ENCODE peak calls at places on chromosomes 12 and 14, in four cellular contexts. B is Peyer's patch; Q is cardiac muscle cell; C is CD8-positive, alpha-beta T cell. A is an unnamed sample.

GRCh38 chr12:104212516-104212915 is 3.1 kb upstream of the TXNRD1 start:
- DNase-seq in B (no peak), Q (no peak), C (no peak), A (no peak)

GRCh38 chr14:34075095-34075744 is 124.3 kb upstream of the EGLN3 start:
- DNase-seq in B (no peak), Q (no peak), C (no peak), A (no peak)

GRCh38 chr12:106769078-106769477 is 5.4 kb upstream of the RIC8B start:
- DNase-seq in B (no peak), Q (no peak), C (no peak), A (no peak)

GRCh38 chr14:27427796-27428195 is 830.0 kb upstream of the NOVA1 start:
- DNase-seq in B (no peak), Q (no peak), C (no peak), A (no peak)

GRCh38 chr14:49971156-49972141 is 78.6 kb downstream of the ARF6 start:
- DNase-seq in B (peak; percentile 84), Q (no peak), C (peak; percentile 33), A (no peak)

GRCh38 chr12:113222730-113223531 is 1.7 kb downstream of the TPCN1 start:
- DNase-seq in B (peak; percentile 89), Q (no peak), C (no peak), A (peak; percentile 76)

GRCh38 chr12:43758247-43758727 is 303 bp downstream of the PUS7L start:
- DNase-seq in B (peak; percentile 57), Q (no peak), C (no peak), A (peak; percentile 63)

GRCh38 chr14:102926104-102926503 is 3.6 kb downstream of the AMN start:
- DNase-seq in B (no peak), Q (no peak), C (no peak), A (no peak)

GRCh38 chr12:98594050-98594853 is 766 bp downstream of the SLC25A3 start:
- DNase-seq in B (peak; percentile 72), Q (peak; percentile 45), C (peak; percentile 11), A (peak; percentile 28)

GRCh38 chr14:75280831-75281690 is 2.4 kb downstream of the FOS start:
- DNase-seq in B (no peak), Q (no peak), C (no peak), A (no peak)

GRCh38 chr14:69987416-69988144 is 108.4 kb downstream of the SMOC1 start:
- DNase-seq in B (no peak), Q (no peak), C (no peak), A (peak; percentile 90)

GRCh38 chr14:103402700-103403099 is 17.5 kb downstream of the MARK3 start:
- DNase-seq in B (no peak), Q (peak; percentile 47), C (no peak), A (no peak)

GRCh38 chr12:48189331-48190125 is 6.1 kb downstream of the CCDC184 start:
- DNase-seq in B (peak; percentile 93), Q (peak; percentile 68), C (peak; percentile 61), A (peak; percentile 80)

GRCh38 chr14:96154900-96155299 is 49.7 kb upstream of the BDKRB2 start:
- DNase-seq in B (no peak), Q (no peak), C (no peak), A (no peak)

GRCh38 chr14:92986254-92987147 is 63.6 kb downstream of the CHGA start:
- DNase-seq in B (no peak), Q (no peak), C (no peak), A (peak; percentile 80)

GRCh38 chr14:61179776-61180398 is 101.3 kb downstream of the TMEM30B start:
- DNase-seq in B (no peak), Q (no peak), C (no peak), A (no peak)

GRCh38 chr12:117068492-117068891 is 30.7 kb downstream of the TESC start:
- DNase-seq in B (no peak), Q (no peak), C (no peak), A (no peak)

GRCh38 chr14:97381309-97381708 is 584.1 kb downstream of the VRK1 start:
- DNase-seq in B (no peak), Q (no peak), C (no peak), A (no peak)

GRCh38 chr12:71704920-71705319 is 19.0 kb downstream of the TMEM19 start:
- DNase-seq in B (no peak), Q (no peak), C (no peak), A (no peak)

GRCh38 chr14:89912667-89913211 is 41.8 kb downstream of the EFCAB11 start:
- DNase-seq in B (no peak), Q (no peak), C (no peak), A (no peak)

GRCh38 chr12:26855337-26856089 is 22.5 kb upstream of the ITPR2 start:
- DNase-seq in B (no peak), Q (no peak), C (no peak), A (no peak)

GRCh38 chr12:92928431-92928961 is 599 bp downstream of the EEA1 start:
- DNase-seq in B (peak; percentile 70), Q (no peak), C (peak; percentile 17), A (peak; percentile 32)

GRCh38 chr12:92926549-92926948 is 2.5 kb downstream of the EEA1 start:
- DNase-seq in B (no peak), Q (no peak), C (no peak), A (no peak)

GRCh38 chr12:92927436-92928116 is 1.5 kb downstream of the EEA1 start:
- DNase-seq in B (no peak), Q (no peak), C (no peak), A (no peak)

GRCh38 chr12:92928962-92929915 is at the start of gene EEA1:
- DNase-seq in B (peak; percentile 98), Q (peak; percentile 98), C (peak; percentile 92), A (peak; percentile 98)

DNA sequence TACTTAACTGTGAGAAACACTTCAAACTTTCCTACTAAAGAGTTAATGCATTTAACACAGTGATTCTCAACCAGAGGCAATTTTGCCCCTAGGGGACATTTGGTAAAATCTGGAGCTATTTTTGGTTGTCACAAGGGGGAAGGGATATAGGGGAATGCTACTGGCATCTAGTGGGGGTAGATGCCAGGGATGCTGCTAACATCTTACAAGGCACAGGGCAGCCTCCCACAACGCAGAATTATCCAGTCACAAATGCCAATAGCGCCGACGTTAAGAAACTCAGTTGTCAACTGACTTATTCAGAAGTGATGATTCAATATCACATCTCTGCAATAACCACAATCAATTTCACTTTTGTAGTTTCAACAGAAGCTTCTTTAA is 2.0 kb downstream of the EEA1 start:
- DNase-seq in B (no peak), Q (peak; percentile 38), C (no peak), A (no peak)
- TF ChIP-seq CTCF in B (no peak), Q (no peak), C (no peak), A (no peak)

DNA sequence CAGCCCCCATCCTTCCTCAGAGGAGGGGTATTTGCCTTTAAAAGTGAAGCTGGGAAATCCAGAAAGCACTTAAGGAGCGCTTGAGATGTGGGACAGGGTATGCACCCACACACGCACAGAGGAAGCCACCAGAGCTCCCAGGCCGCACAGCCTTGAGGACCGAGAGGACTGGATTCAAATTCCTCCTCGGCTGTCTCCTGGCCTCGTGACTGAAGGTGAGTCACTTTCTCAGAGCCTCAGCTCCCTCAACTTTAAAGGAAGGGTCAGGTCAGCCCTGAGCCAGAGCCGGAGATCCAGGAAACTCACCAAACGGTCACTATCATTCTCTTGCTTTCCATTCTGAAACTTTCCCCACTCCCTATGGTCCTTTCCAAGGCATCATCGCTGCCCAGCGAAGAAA is 37.6 kb downstream of the BCL11B start:
- DNase-seq in B (no peak), Q (no peak), C (no peak), A (no peak)
- H3K4me1 ChIP-seq in B (no peaks in the 10 kb centered on the region), Q (peaks cover 26% of the 10 kb centered on the region), C (peaks cover 99% of the 10 kb centered on the region), A (no peaks in the 10 kb centered on the region)

GRCh38 chr12:9750276-9751203 is 10.2 kb downstream of the CD69 start:
- DNase-seq in B (peak; percentile 75), Q (peak; percentile 79), C (no peak), A (peak; percentile 63)
- H3K4me3 ChIP-seq in B (peak overlapping the region; percentile 28), Q (no peak overlapping the region), C (no peak overlapping the region), A (peak overlapping the region; percentile 9)

GRCh38 chr12:6494968-6495367 is 1.1 kb downstream of the NCAPD2 start:
- DNase-seq in B (no peak), Q (no peak), C (no peak), A (no peak)

GRCh38 chr12:6492838-6493579 is at the start of gene MRPL51:
- DNase-seq in B (peak; percentile 98), Q (peak; percentile 96), C (peak; percentile 97), A (peak; percentile 99)

GRCh38 chr12:6493580-6494350 is at the start of gene NCAPD2:
- DNase-seq in B (peak; percentile 98), Q (peak; percentile 98), C (peak; percentile 88), A (peak; percentile 98)

GRCh38 chr12:6489449-6489848 is 3.6 kb downstream of the MRPL51 start:
- DNase-seq in B (no peak), Q (no peak), C (no peak), A (no peak)

DNA sequence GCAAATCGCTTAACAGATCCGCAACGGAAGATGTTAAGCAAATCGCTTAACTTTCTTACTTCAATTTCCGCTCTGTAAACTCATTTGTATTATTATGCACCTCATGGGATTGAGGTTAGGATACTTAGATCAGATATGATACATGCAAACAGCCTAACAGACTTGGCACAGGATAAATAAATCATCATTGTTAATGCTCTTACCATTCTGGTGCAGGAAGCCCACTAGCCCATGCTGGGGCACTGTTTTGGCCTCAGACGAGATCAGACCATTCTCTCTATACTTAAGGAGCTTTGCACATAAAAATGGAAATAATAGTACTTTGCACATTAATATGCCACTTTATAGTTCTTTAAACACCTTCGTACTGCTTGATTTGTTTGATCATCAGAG is 445 bp downstream of the NCAPD2 start:
- DNase-seq in B (no peak), Q (no peak), C (no peak), A (no peak)
- TF ChIP-seq CTCF in B (no peak), Q (no peak), C (no peak), A (no peak)

DNA sequence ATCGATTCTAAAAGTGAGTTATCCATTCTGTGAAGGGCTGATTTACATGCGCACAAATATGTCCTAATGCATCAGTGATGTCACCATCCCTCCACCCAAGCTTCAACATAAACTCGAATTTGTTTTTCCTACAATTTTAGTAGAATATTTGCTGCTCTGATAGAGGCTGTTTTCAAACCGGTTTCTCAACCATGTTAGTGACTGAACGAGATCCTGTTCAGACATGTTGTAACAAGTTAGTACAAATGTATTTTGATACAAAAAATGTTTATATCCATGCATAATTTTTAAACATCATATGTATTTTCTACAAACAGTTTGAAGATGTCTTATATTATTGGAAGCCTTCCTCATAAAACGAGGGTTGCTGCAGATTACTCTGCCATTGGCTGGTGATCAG is 12.7 kb upstream of the PRB2 start:
- DNase-seq in B (no peak), Q (no peak), C (no peak), A (no peak)
- H3K4me1 ChIP-seq in B (no peaks in the 10 kb centered on the region), Q (no peaks in the 10 kb centered on the region), C (no peaks in the 10 kb centered on the region), A (no peaks in the 10 kb centered on the region)

DNA sequence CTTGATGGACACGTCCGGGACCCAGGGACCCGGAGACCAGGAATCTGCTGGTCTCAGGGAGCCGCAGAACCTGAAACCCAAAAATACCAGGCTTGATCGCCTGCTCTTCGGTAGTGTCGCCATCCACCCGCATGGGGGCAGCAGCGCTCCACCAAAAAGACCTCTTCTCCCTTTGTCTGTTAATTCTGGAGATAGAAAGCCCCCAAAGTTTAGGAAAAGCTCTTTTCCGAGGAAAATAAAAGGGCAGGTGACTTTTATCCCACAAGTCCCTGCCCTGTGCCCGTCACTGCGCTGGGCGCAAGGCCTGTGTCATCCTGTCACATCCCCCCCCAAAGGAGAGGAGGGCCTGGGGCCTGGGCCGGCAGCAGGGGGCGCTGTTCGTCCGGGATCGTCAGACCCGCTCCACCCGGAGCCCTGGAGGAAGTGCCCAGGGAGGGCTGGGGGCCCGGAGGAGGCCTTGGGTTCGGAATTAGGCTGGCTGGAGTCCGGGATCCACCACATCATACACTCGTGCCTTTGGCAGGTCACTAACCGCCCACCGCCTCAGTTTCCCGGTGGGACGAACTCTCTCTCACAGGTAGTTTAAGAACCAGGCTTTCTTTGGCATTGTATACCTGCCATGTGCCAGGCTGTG is 31.9 kb downstream of the DAD1 start:
- DNase-seq in B (peak; percentile 94), Q (peak; percentile 86), C (peak; percentile 93), A (peak; percentile 83)
- H3K4me3 ChIP-seq in B (peak overlapping the region; percentile 48), Q (peak overlapping the region; percentile 22), C (peak overlapping the region; percentile 60), A (peak overlapping the region; percentile 22)